ENCODE peak calls at places on chromosome 11, in four cellular contexts. One of them, this sample, is unnamed.

GRCh38 chr11:129412501-129412900 is 36.9 kb downstream of the BARX2 start:
- DNase-seq in AG04450: no peak
- DNase-seq in IMR-90: no peak
- DNase-seq in cardiac muscle cell: no peak
- DNase-seq in this sample: peak

GRCh38 chr11:123434911-123435310 is 4.8 kb downstream of the GRAMD1B start:
- DNase-seq in AG04450: no peak
- DNase-seq in IMR-90: no peak
- DNase-seq in cardiac muscle cell: no peak
- DNase-seq in this sample: peak

GRCh38 chr11:118415739-118416068 is 14.3 kb downstream of the ATP5MG start:
- DNase-seq in AG04450: peak
- DNase-seq in IMR-90: peak
- DNase-seq in cardiac muscle cell: peak
- DNase-seq in this sample: peak

GRCh38 chr11:66218846-66219620 is 49.4 kb upstream of the RAB1B start:
- DNase-seq in AG04450: no peak
- DNase-seq in IMR-90: no peak
- DNase-seq in cardiac muscle cell: no peak
- DNase-seq in this sample: no peak

GRCh38 chr11:65613091-65613928 is 711 bp downstream of the MAP3K11 start:
- DNase-seq in AG04450: no peak
- DNase-seq in IMR-90: no peak
- DNase-seq in cardiac muscle cell: no peak
- DNase-seq in this sample: no peak

GRCh38 chr11:100632970-100633452 is 54.1 kb upstream of the ARHGAP42 start:
- DNase-seq in AG04450: no peak
- DNase-seq in IMR-90: peak
- DNase-seq in cardiac muscle cell: peak
- DNase-seq in this sample: peak

GRCh38 chr11:10742460-10743208 is 8.4 kb upstream of the CTR9 start:
- DNase-seq in AG04450: no peak
- DNase-seq in IMR-90: peak
- DNase-seq in cardiac muscle cell: peak
- DNase-seq in this sample: peak

GRCh38 chr11:67311556-67312082 is 8.3 kb downstream of the SSH3 start:
- DNase-seq in AG04450: no peak
- DNase-seq in IMR-90: no peak
- DNase-seq in cardiac muscle cell: no peak
- DNase-seq in this sample: no peak

GRCh38 chr11:70420008-70420464 is 21.7 kb downstream of the CTTN start:
- DNase-seq in AG04450: no peak
- DNase-seq in IMR-90: peak
- DNase-seq in cardiac muscle cell: peak
- DNase-seq in this sample: no peak

GRCh38 chr11:111355956-111356659 is 23.0 kb downstream of the POU2AF1 start:
- DNase-seq in AG04450: no peak
- DNase-seq in IMR-90: no peak
- DNase-seq in cardiac muscle cell: no peak
- DNase-seq in this sample: no peak

GRCh38 chr11:20474176-20474950 is 86.8 kb downstream of the PRMT3 start:
- DNase-seq in AG04450: no peak
- DNase-seq in IMR-90: no peak
- DNase-seq in cardiac muscle cell: no peak
- DNase-seq in this sample: no peak

GRCh38 chr11:4025248-4025956 is 69.2 kb upstream of the RRM1 start:
- DNase-seq in AG04450: no peak
- DNase-seq in IMR-90: peak
- DNase-seq in cardiac muscle cell: peak
- DNase-seq in this sample: peak

GRCh38 chr11:65053826-65054503 is 4.4 kb downstream of the NAALADL1 start:
- DNase-seq in AG04450: no peak
- DNase-seq in IMR-90: no peak
- DNase-seq in cardiac muscle cell: no peak
- DNase-seq in this sample: no peak

GRCh38 chr11:45163956-45164575 is 17.6 kb downstream of the PRDM11 start:
- DNase-seq in AG04450: no peak
- DNase-seq in IMR-90: peak
- DNase-seq in cardiac muscle cell: no peak
- DNase-seq in this sample: peak

GRCh38 chr11:46357483-46357936 is 10.2 kb downstream of the DGKZ start:
- DNase-seq in AG04450: no peak
- DNase-seq in IMR-90: no peak
- DNase-seq in cardiac muscle cell: no peak
- DNase-seq in this sample: no peak

GRCh38 chr11:44618561-44619425 is 53.3 kb downstream of the CD82 start:
- DNase-seq in AG04450: no peak
- DNase-seq in IMR-90: no peak
- DNase-seq in cardiac muscle cell: no peak
- DNase-seq in this sample: no peak

GRCh38 chr11:114075343-114075610 is 15.8 kb downstream of the ZBTB16 start:
- DNase-seq in AG04450: no peak
- DNase-seq in IMR-90: no peak
- DNase-seq in cardiac muscle cell: no peak
- DNase-seq in this sample: no peak

GRCh38 chr11:125128450-125128849 is 17.0 kb upstream of the TMEM218 start:
- DNase-seq in AG04450: peak
- DNase-seq in IMR-90: peak
- DNase-seq in cardiac muscle cell: peak
- DNase-seq in this sample: no peak

GRCh38 chr11:2077061-2077802 is 62.0 kb downstream of the IGF2 start:
- DNase-seq in AG04450: no peak
- DNase-seq in IMR-90: peak
- DNase-seq in cardiac muscle cell: peak
- DNase-seq in this sample: no peak

GRCh38 chr11:114392735-114393667 is 7.3 kb downstream of the C11orf71 start:
- DNase-seq in AG04450: no peak
- DNase-seq in IMR-90: no peak
- DNase-seq in cardiac muscle cell: no peak
- DNase-seq in this sample: no peak

GRCh38 chr11:58070585-58070984 is 39.8 kb downstream of the OR6Q1 start:
- DNase-seq in AG04450: no peak
- DNase-seq in IMR-90: no peak
- DNase-seq in cardiac muscle cell: no peak
- DNase-seq in this sample: no peak

GRCh38 chr11:103887001-103887680 is 149.3 kb upstream of the DDI1 start:
- DNase-seq in AG04450: no peak
- DNase-seq in IMR-90: no peak
- DNase-seq in cardiac muscle cell: peak
- DNase-seq in this sample: no peak

GRCh38 chr11:67389477-67389876 is 2.3 kb upstream of the RAD9A start:
- DNase-seq in AG04450: no peak
- DNase-seq in IMR-90: no peak
- DNase-seq in cardiac muscle cell: no peak
- DNase-seq in this sample: no peak

GRCh38 chr11:108518581-108518980 is 20.4 kb upstream of the POGLUT3 start:
- DNase-seq in AG04450: no peak
- DNase-seq in IMR-90: no peak
- DNase-seq in cardiac muscle cell: no peak
- DNase-seq in this sample: no peak

GRCh38 chr11:113951487-113951886 is 23.4 kb upstream of the HTR3A start:
- DNase-seq in AG04450: no peak
- DNase-seq in IMR-90: no peak
- DNase-seq in cardiac muscle cell: no peak
- DNase-seq in this sample: no peak

GRCh38 chr11:90775573-90776165 is 552.8 kb upstream of the CHORDC1 start:
- DNase-seq in AG04450: no peak
- DNase-seq in IMR-90: no peak
- DNase-seq in cardiac muscle cell: no peak
- DNase-seq in this sample: no peak

GRCh38 chr11:72579816-72580647 is 94.2 kb downstream of the PDE2A start:
- DNase-seq in AG04450: no peak
- DNase-seq in IMR-90: no peak
- DNase-seq in cardiac muscle cell: no peak
- DNase-seq in this sample: no peak

GRCh38 chr11:122181372-122181771 is 65.4 kb upstream of the BLID start:
- DNase-seq in AG04450: no peak
- DNase-seq in IMR-90: no peak
- DNase-seq in cardiac muscle cell: no peak
- DNase-seq in this sample: no peak

GRCh38 chr11:111982019-111982464 is 43.2 kb upstream of the DLAT start:
- DNase-seq in AG04450: no peak
- DNase-seq in IMR-90: peak
- DNase-seq in cardiac muscle cell: peak
- DNase-seq in this sample: peak

GRCh38 chr11:69884751-69885150 is 65.5 kb upstream of the FGF3 start:
- DNase-seq in AG04450: no peak
- DNase-seq in IMR-90: no peak
- DNase-seq in cardiac muscle cell: no peak
- DNase-seq in this sample: no peak

GRCh38 chr11:44327730-44328691 is 18.1 kb upstream of the ALX4 start:
- DNase-seq in AG04450: no peak
- DNase-seq in IMR-90: no peak
- DNase-seq in cardiac muscle cell: no peak
- DNase-seq in this sample: no peak

GRCh38 chr11:116275634-116276033 is 497.2 kb downstream of the BUD13 start:
- DNase-seq in AG04450: no peak
- DNase-seq in IMR-90: no peak
- DNase-seq in cardiac muscle cell: no peak
- DNase-seq in this sample: no peak

GRCh38 chr11:130609121-130610035 is 160.9 kb downstream of the ADAMTS15 start:
- DNase-seq in AG04450: no peak
- DNase-seq in IMR-90: no peak
- DNase-seq in cardiac muscle cell: peak
- DNase-seq in this sample: peak

GRCh38 chr11:117931971-117932370 is 2.8 kb upstream of the TMPRSS13 start:
- DNase-seq in AG04450: no peak
- DNase-seq in IMR-90: no peak
- DNase-seq in cardiac muscle cell: no peak
- DNase-seq in this sample: no peak

GRCh38 chr11:132942611-132943324 is 589.5 kb downstream of the OPCML start:
- DNase-seq in AG04450: no peak
- DNase-seq in IMR-90: no peak
- DNase-seq in cardiac muscle cell: no peak
- DNase-seq in this sample: no peak

GRCh38 chr11:45855308-45855707 is 8.0 kb downstream of the CRY2 start:
- DNase-seq in AG04450: no peak
- DNase-seq in IMR-90: no peak
- DNase-seq in cardiac muscle cell: no peak
- DNase-seq in this sample: peak

DNA sequence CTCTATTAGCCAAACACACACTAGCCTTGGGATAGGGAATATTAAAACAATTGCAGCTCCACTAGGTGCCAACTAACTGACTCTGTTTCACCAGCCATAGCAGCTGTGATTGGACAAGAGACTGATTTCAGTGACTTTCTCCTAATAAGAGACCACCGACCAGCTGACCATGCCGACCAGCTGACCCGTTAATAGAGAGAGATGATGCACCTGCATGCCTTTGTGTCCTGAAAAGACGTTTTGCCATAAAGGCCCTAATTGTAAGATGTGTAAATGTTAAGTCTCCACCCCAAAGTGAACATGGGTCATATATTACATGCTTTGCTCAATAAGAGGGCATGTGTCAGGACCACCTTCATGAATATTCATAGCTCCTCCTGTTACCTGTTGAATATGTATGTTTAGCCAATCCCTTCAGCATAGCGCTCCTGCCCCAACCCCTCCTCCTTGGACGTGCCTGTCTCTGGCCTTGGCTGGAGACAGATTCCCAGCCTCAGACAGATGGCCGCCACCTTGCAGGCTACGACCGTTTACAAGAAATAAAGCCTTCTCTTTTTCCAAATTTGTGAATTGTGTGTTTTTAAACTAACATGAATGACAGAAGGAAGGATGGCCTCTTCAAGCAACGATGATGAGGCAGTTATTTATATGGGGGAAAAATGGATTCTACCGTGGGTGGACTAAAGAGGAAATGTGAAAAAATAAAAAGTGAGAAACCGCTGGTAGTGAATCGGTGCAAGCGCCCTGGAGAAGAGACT is 1.2 kb upstream of the NADSYN1 start:
- DNase-seq in AG04450: no peak
- DNase-seq in IMR-90: no peak
- DNase-seq in cardiac muscle cell: no peak
- DNase-seq in this sample: peak
- H3K27ac ChIP-seq in AG04450: no peak
- H3K27ac ChIP-seq in IMR-90: no peak
- H3K27ac ChIP-seq in cardiac muscle cell: no peak
- H3K27ac ChIP-seq in this sample: peak

DNA sequence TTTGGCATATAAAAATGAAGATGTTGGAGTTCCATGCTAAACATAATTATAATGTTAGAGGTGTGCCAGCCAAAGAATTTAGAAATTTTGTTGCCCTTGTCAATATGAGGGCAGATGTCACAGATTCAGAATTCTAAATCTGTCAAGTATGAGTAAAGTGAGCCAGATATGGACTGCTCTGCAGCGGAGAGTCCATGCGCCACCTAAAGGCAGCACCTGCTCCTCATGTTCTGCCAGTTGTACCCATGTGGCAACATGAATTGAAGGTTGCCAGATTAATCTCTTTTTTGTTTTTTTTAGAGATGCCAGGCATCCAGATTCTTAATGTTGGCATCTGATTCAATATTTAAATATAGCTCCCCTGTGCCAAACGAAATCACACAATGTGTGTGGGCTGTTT is 678.6 kb upstream of the ANO5 start:
- DNase-seq in AG04450: no peak
- DNase-seq in IMR-90: no peak
- DNase-seq in cardiac muscle cell: no peak
- DNase-seq in this sample: peak
- TF ChIP-seq CTCF in AG04450: no peak
- TF ChIP-seq CTCF in IMR-90: no peak
- TF ChIP-seq CTCF in cardiac muscle cell: no peak
- TF ChIP-seq CTCF in this sample: peak

GRCh38 chr11:831951-832528 is 712 bp upstream of the CD151 start:
- DNase-seq in AG04450: no peak
- DNase-seq in IMR-90: no peak
- DNase-seq in cardiac muscle cell: no peak
- DNase-seq in this sample: no peak
- H3K27ac ChIP-seq in AG04450: no peak
- H3K27ac ChIP-seq in IMR-90: peak
- H3K27ac ChIP-seq in cardiac muscle cell: no peak
- H3K27ac ChIP-seq in this sample: peak

DNA sequence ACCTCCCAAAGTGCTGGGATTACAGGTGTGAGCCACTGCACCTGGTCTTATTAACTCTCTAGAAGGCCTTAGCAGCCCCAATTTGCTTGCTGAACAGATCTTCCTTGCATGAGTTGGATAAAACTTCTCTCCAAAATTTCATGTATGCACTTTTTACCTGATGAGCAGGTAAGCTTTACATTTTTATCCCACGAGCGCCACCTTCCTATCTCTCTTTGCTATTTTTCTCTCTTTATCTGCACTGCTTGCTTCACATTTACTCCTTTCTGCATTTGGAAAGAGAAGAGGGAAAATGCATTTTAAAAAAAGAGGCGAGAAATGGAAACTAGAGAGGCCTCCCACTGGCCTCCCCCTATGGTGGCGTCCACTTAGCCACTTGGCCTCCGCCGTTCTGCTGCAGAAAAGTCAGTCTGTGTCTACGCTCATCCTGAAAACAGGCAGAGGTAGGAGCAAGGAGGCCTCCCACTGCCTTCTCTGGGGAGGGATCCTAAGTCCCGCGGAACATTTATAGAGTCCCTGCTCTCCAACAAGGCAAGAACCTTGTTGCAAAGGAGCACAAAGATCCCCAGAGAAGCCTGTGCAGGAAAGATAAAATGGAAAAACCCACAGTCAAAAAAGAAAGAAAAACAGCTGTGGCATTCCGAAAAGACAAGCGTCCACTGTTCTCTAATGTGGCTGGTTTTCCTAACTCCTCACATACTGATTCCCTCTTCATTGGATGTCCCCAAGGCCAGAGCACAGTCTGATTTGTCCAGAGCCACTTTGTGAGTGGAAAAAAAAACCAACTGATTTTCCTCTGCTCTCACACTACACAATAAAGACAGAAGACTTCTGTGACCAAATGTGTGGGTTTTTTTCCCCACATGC is 62.2 kb upstream of the INCENP start:
- DNase-seq in AG04450: no peak
- DNase-seq in IMR-90: no peak
- DNase-seq in cardiac muscle cell: peak
- DNase-seq in this sample: no peak
- TF ChIP-seq CTCF in AG04450: no peak
- TF ChIP-seq CTCF in IMR-90: no peak
- TF ChIP-seq CTCF in cardiac muscle cell: peak
- TF ChIP-seq CTCF in this sample: no peak